ENCODE peak calls at places on chromosomes 5 and 9, in five cellular contexts. X is GM12878, P is H1, D is K562, Z is HepG2. R is an unnamed sample.

GRCh38 chr5:2169862-2170820 is 287.4 kb upstream of the IRX4 start:
- DNase-seq in P (no peak), X (no peak), Z (no peak), D (no peak), R (no peak)

GRCh38 chr5:91255396-91256141 is 127.5 kb downstream of the ARRDC3 start:
- DNase-seq in Z (no peak), X (no peak), D (no peak), P (no peak), R (no peak)

GRCh38 chr9:134039386-134040175 is 14.3 kb downstream of the BRD3OS start:
- DNase-seq in X (no peak), D (no peak), Z (no peak), P (no peak), R (no peak)

GRCh38 chr5:142888469-142889085 is 118.4 kb downstream of the ARHGAP26 start:
- DNase-seq in X (no peak), Z (peak; percentile 61), D (peak; percentile 48), P (no peak), R (no peak)

GRCh38 chr9:83266618-83267543 is 203.9 kb upstream of the RASEF start:
- DNase-seq in D (peak; percentile 0), P (no peak), X (no peak), Z (peak; percentile 78), R (no peak)

GRCh38 chr9:112629890-112630485 is 87.9 kb downstream of the INIP start:
- DNase-seq in X (no peak), D (no peak), Z (no peak), P (no peak), R (no peak)

GRCh38 chr9:77495834-77496671 is 152.1 kb downstream of the GNA14 start:
- DNase-seq in Z (peak; percentile 8), P (no peak), X (no peak), D (no peak), R (no peak)

GRCh38 chr5:137876101-137876500 is 8.4 kb downstream of the MYOT start:
- DNase-seq in P (no peak), D (no peak), X (no peak), Z (no peak), R (no peak)

GRCh38 chr5:59893436-59894227 is at the start of gene PDE4D:
- DNase-seq in D (no peak), X (no peak), Z (no peak), P (peak; percentile 61), R (peak; percentile 12)

GRCh38 chr5:127934791-127935256 is 148.7 kb upstream of the SLC12A2 start:
- DNase-seq in X (no peak), Z (peak; percentile 97), D (no peak), P (peak; percentile 41), R (no peak)

GRCh38 chr5:177313561-177314259 is 2.0 kb upstream of the MXD3 start:
- DNase-seq in X (no peak), P (no peak), Z (no peak), D (no peak), R (no peak)

GRCh38 chr9:122377241-122378164 is 6.7 kb downstream of the PTGS1 start:
- DNase-seq in P (no peak), Z (no peak), X (no peak), D (peak; percentile 83), R (no peak)

GRCh38 chr9:97364769-97365490 is 47.0 kb upstream of the TDRD7 start:
- DNase-seq in D (no peak), P (no peak), X (no peak), Z (no peak), R (no peak)

GRCh38 chr9:85647571-85647970 is 94.2 kb downstream of the AGTPBP1 start:
- DNase-seq in Z (no peak), D (no peak), X (peak; percentile 7), P (no peak), R (no peak)

GRCh38 chr9:37978983-37979382 is 75.1 kb upstream of the SLC25A51 start:
- DNase-seq in X (no peak), D (no peak), P (no peak), Z (no peak), R (no peak)

GRCh38 chr5:51416149-51416548 is 32.9 kb downstream of the ISL1 start:
- DNase-seq in Z (no peak), P (no peak), X (no peak), D (no peak), R (no peak)

GRCh38 chr5:137621306-137621705 is 114.6 kb downstream of the KLHL3 start:
- DNase-seq in Z (no peak), X (no peak), P (no peak), D (no peak), R (no peak)

GRCh38 chr9:77218612-77219011 is 41.3 kb downstream of the VPS13A start:
- DNase-seq in D (no peak), X (no peak), Z (no peak), P (no peak), R (no peak)

GRCh38 chr9:17219261-17219660 is 84.4 kb downstream of the CNTLN start:
- DNase-seq in X (no peak), Z (no peak), D (no peak), P (no peak), R (no peak)

GRCh38 chr5:97846646-97847045 is 663.6 kb upstream of the RIOK2 start:
- DNase-seq in D (no peak), P (no peak), X (no peak), Z (no peak), R (no peak)

GRCh38 chr5:84383816-84384603 is 670 bp downstream of the EDIL3 start:
- DNase-seq in P (peak; percentile 49), D (no peak), X (no peak), Z (no peak), R (no peak)
- TF ChIP-seq POLR2A in P (peak; percentile 57), D (no peak), X (no peak), Z (no peak), R (no peak)

DNA sequence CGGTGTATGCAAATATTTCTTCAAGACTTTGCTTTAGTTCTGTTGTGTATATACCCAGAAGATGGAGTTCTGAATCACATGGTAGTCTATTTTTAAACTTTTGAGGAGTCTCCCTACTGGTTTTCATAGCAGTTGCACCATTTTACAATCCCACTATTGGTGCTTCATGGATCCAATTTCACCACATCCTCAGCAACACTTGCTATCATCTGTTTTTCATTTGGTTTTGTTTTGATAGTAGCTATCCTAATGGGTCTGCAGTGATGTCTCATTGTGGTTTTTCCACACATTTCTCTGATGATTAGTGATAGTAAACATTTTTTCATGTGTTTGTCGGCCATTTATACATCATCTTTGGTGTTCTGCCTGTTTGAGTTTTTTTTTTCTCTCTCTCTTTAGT is 1339.3 kb downstream of the EFNA5 start:
- DNase-seq in Z (no peak), D (no peak), P (no peak), X (no peak), R (no peak)
- TF ChIP-seq TAF1 in Z (no peak), D (no peak), P (no peak), X (no peak), R (no peak)

GRCh38 chr5:346229-346935 is 24.9 kb downstream of the AHRR start:
- DNase-seq in D (no peak), Z (no peak), X (no peak), P (no peak), R (no peak)
- TF ChIP-seq POLR2A in D (no peak), Z (no peak), X (no peak), P (no peak), R (peak; percentile 11)

GRCh38 chr9:2016411-2017208 is 1.5 kb downstream of the SMARCA2 start:
- DNase-seq in D (peak; percentile 71), P (no peak), Z (peak; percentile 45), X (no peak), R (peak; percentile 36)

GRCh38 chr9:2018162-2018643 is 3.1 kb downstream of the SMARCA2 start:
- DNase-seq in P (no peak), D (no peak), Z (no peak), X (no peak), R (no peak)

GRCh38 chr9:2018764-2019548 is 3.8 kb downstream of the SMARCA2 start:
- DNase-seq in Z (no peak), X (no peak), P (no peak), D (peak; percentile 32), R (no peak)

GRCh38 chr9:2017209-2017458 is 2.0 kb downstream of the SMARCA2 start:
- DNase-seq in D (no peak), Z (no peak), X (no peak), P (no peak), R (no peak)

GRCh38 chr9:2017459-2018161 is 2.5 kb downstream of the SMARCA2 start:
- DNase-seq in X (no peak), P (no peak), Z (peak; percentile 20), D (peak; percentile 65), R (peak; percentile 57)
- TF ChIP-seq TAF1 in X (peak; percentile 80), P (no peak), Z (peak; percentile 37), D (peak; percentile 16), R (peak; percentile 73)

GRCh38 chr5:41213340-41213739 is at the start of gene C6:
- DNase-seq in D (no peak), P (no peak), X (no peak), Z (peak; percentile 65), R (no peak)
- TF ChIP-seq POLR2A in D (no peak), P (no peak), X (no peak), Z (no peak), R (no peak)

GRCh38 chr5:157718529-157718928 is 12.7 kb upstream of the THG1L start:
- DNase-seq in Z (peak; percentile 23), P (no peak), D (peak; percentile 62), X (peak; percentile 28), R (no peak)
- TF ChIP-seq TAF1 in Z (no peak), P (no peak), D (no peak), X (no peak), R (no peak)

R was measured in GM12891.